ENCODE peak calls at places on chromosomes 11 and 22, in eight cellular contexts. I, H, O, U, G, W, E and M are unnamed samples.

GRCh38 chr11:13972033-13972910 is 9.7 kb downstream of the SPON1 start:
- DNase-seq in G (no peak), U (no peak), E (no peak), W (no peak), H (no peak), O (no peak), I (no peak), M (no peak)

GRCh38 chr22:31394326-31394725 is 5.1 kb upstream of the DRG1 start:
- DNase-seq in W (no peak), E (peak), I (no peak), O (no peak), U (no peak), G (no peak), H (no peak), M (no peak)

GRCh38 chr11:129589190-129589589 is 213.5 kb downstream of the BARX2 start:
- DNase-seq in H (no peak), I (no peak), G (no peak), O (no peak), E (no peak), U (no peak), W (no peak), M (no peak)

GRCh38 chr22:48071828-48072227 is 1309.4 kb downstream of the TBC1D22A start:
- DNase-seq in W (no peak), G (no peak), H (no peak), I (no peak), E (no peak), U (no peak), O (no peak), M (no peak)

GRCh38 chr11:118997627-118998387 is at the start of gene CENATAC:
- DNase-seq in U (peak), W (peak), O (peak), I (peak), H (peak), G (peak), E (peak), M (peak)

GRCh38 chr11:28674432-28675076 is 566.4 kb downstream of the METTL15 start:
- DNase-seq in G (no peak), I (no peak), E (no peak), U (no peak), O (no peak), W (no peak), H (no peak), M (no peak)

GRCh38 chr11:63905179-63905578 is 11.8 kb downstream of the RCOR2 start:
- DNase-seq in W (no peak), U (no peak), G (no peak), O (no peak), H (no peak), I (no peak), E (no peak), M (no peak)

GRCh38 chr11:2202071-2202899 is 30.7 kb upstream of the TH start:
- DNase-seq in O (peak), I (peak), E (no peak), H (no peak), G (peak), U (no peak), W (no peak), M (peak)

GRCh38 chr11:93526058-93526633 is 17.0 kb downstream of the SMCO4 start:
- DNase-seq in U (no peak), W (no peak), H (no peak), O (no peak), I (no peak), G (no peak), E (no peak), M (no peak)

GRCh38 chr22:44663256-44663999 is 38.6 kb upstream of the PRR5 start:
- DNase-seq in W (no peak), O (no peak), I (no peak), E (no peak), H (no peak), U (no peak), G (no peak), M (no peak)

GRCh38 chr22:35330258-35330861 is 30.7 kb downstream of the TOM1 start:
- DNase-seq in I (no peak), U (no peak), H (no peak), W (peak), O (peak), E (peak), G (peak), M (no peak)

GRCh38 chr11:131037873-131038272 is 121.6 kb upstream of the SNX19 start:
- DNase-seq in I (no peak), W (no peak), G (no peak), O (no peak), H (peak), E (no peak), U (no peak), M (no peak)